ENCODE peak calls at places on chromosomes 5 and 9, in eight cellular contexts. T, H, F, N, O, X, P and Z are unnamed samples.

GRCh38 chr5:108249095-108249784 is 132.7 kb downstream of the FBXL17 start:
- DNase-seq in N (no peak), H (no peak), O (no peak), P (no peak), X (no peak), T (no peak), F (no peak), Z (no peak)

GRCh38 chr9:134346151-134346550 is 19.9 kb downstream of the RXRA start:
- DNase-seq in P (no peak), N (no peak), O (no peak), F (no peak), T (peak), H (no peak), X (no peak), Z (no peak)

GRCh38 chr5:178327931-178328711 is 95.5 kb upstream of the PHYKPL start:
- DNase-seq in P (no peak), H (no peak), T (no peak), X (no peak), F (no peak), N (no peak), O (no peak), Z (no peak)

GRCh38 chr9:129259373-129259772 is 81.3 kb upstream of the IER5L start:
- DNase-seq in N (no peak), T (no peak), P (no peak), X (no peak), H (no peak), O (no peak), F (no peak), Z (no peak)

GRCh38 chr5:171759777-171760176 is 25.8 kb upstream of the SMIM23 start:
- DNase-seq in F (no peak), H (no peak), T (no peak), N (no peak), O (no peak), P (no peak), X (no peak), Z (no peak)

GRCh38 chr9:133275105-133276000 is at the start of gene ABO:
- DNase-seq in F (peak), H (no peak), P (no peak), T (no peak), O (peak), N (no peak), X (no peak), Z (no peak)

GRCh38 chr5:108521011-108521700 is 139.3 kb upstream of the FBXL17 start:
- DNase-seq in H (peak), F (no peak), X (no peak), P (no peak), T (no peak), N (no peak), O (no peak), Z (no peak)

GRCh38 chr5:930853-931252 is 38.2 kb downstream of the TRIP13 start:
- DNase-seq in O (peak), T (no peak), N (no peak), X (no peak), F (no peak), H (no peak), P (no peak), Z (no peak)

GRCh38 chr5:72850113-72850512 is 33.7 kb downstream of the TNPO1 start:
- DNase-seq in T (no peak), F (no peak), P (no peak), N (no peak), H (no peak), O (no peak), X (no peak), Z (no peak)

GRCh38 chr9:129932303-129933151 is 97.3 kb downstream of the USP20 start:
- DNase-seq in F (no peak), H (no peak), P (no peak), T (peak), X (no peak), N (no peak), O (no peak), Z (no peak)

GRCh38 chr5:151078490-151079262 is 2.2 kb downstream of the TNIP1 start:
- DNase-seq in F (no peak), N (no peak), P (no peak), T (no peak), O (no peak), X (no peak), H (peak), Z (peak)

GRCh38 chr5:157278319-157279037 is 12.6 kb downstream of the CYFIP2 start:
- DNase-seq in H (no peak), N (no peak), F (no peak), O (no peak), T (no peak), X (no peak), P (no peak), Z (no peak)

GRCh38 chr5:96968074-96968473 is 32.2 kb downstream of the LNPEP start:
- DNase-seq in N (no peak), T (peak), P (no peak), X (peak), F (no peak), H (no peak), O (peak), Z (no peak)

GRCh38 chr5:54066433-54066832 is 243.9 kb downstream of the ARL15 start:
- DNase-seq in H (no peak), X (no peak), P (no peak), N (no peak), O (no peak), T (no peak), F (no peak), Z (no peak)

GRCh38 chr5:130605200-130605599 is 559.9 kb downstream of the HINT1 start:
- DNase-seq in F (peak), O (no peak), P (no peak), H (no peak), X (no peak), T (no peak), N (no peak), Z (no peak)

GRCh38 chr9:5582835-5583195 is 46.1 kb upstream of the RIC1 start:
- DNase-seq in P (peak), T (peak), X (peak), H (peak), O (no peak), N (peak), F (no peak), Z (peak)

GRCh38 chr5:78797945-78798731 is 149.6 kb upstream of the LHFPL2 start:
- DNase-seq in N (no peak), X (no peak), O (no peak), T (peak), P (no peak), F (no peak), H (no peak), Z (no peak)

GRCh38 chr5:68565427-68565826 is 349.9 kb downstream of the PIK3R1 start:
- DNase-seq in H (peak), T (no peak), F (no peak), X (no peak), N (no peak), P (no peak), O (no peak), Z (no peak)

GRCh38 chr5:77984587-77984986 is 208.4 kb upstream of the TBCA start:
- DNase-seq in H (no peak), F (no peak), T (no peak), X (no peak), O (peak), N (no peak), P (no peak), Z (no peak)

GRCh38 chr5:124963236-124963929 is 216.9 kb upstream of the ZNF608 start:
- DNase-seq in P (peak), T (peak), F (no peak), H (no peak), N (no peak), O (peak), X (peak), Z (no peak)

GRCh38 chr5:80238778-80239679 is 16.8 kb downstream of the SERINC5 start:
- DNase-seq in F (no peak), N (no peak), T (peak), X (no peak), H (no peak), P (peak), O (no peak), Z (no peak)

GRCh38 chr5:127878174-127878750 is 175.1 kb downstream of the CCDC192 start:
- DNase-seq in F (no peak), N (no peak), H (peak), P (no peak), X (peak), T (peak), O (peak), Z (no peak)

GRCh38 chr5:65825388-65826328 is 100.7 kb upstream of the ERBIN start:
- DNase-seq in H (peak), N (no peak), F (no peak), O (peak), X (no peak), P (no peak), T (no peak), Z (no peak)

GRCh38 chr9:96150324-96151023 is 151.5 kb downstream of the HSD17B3 start:
- DNase-seq in P (no peak), H (no peak), O (no peak), F (no peak), T (no peak), N (no peak), X (no peak), Z (peak)

GRCh38 chr5:125894383-125894782 is 528.8 kb upstream of the GRAMD2B start:
- DNase-seq in T (no peak), X (peak), N (no peak), F (no peak), P (no peak), H (no peak), O (no peak), Z (no peak)

GRCh38 chr9:37626708-37627293 is 24.0 kb upstream of the FRMPD1 start:
- DNase-seq in F (no peak), T (no peak), N (no peak), X (no peak), H (no peak), P (no peak), O (no peak), Z (no peak)